ENCODE peak calls at places on chromosomes 4 and X, in four cellular contexts. Q is AG20443; L is HepG2; C is stimulated activated CD8-positive, alpha-beta memory T cell treated with anti-CD3 and anti-CD28 coated beads, Interleukin-15, amount 100 ng/mL, for 4 hours. Y is an unnamed sample.

GRCh38 chrX:150446995-150447394 is 83.9 kb downstream of the MAMLD1 start:
- DNase-seq in Q (no peak), C (no peak), L (no peak), Y (no peak)

GRCh38 chrX:9378980-9379696 is 85.7 kb upstream of the TBL1X start:
- DNase-seq in L (no peak), C (no peak), Q (peak), Y (no peak)

GRCh38 chrX:124736553-124737240 is 390.3 kb downstream of the SH2D1A start:
- DNase-seq in Q (no peak), C (peak), L (no peak), Y (no peak)

GRCh38 chrX:110341189-110342035 is 17.2 kb upstream of the RTL9 start:
- DNase-seq in C (no peak), L (no peak), Q (peak), Y (peak)

GRCh38 chr4:142474398-142475087 is 371.6 kb downstream of the INPP4B start:
- DNase-seq in Q (peak), C (no peak), L (no peak), Y (no peak)

GRCh38 chr4:143728171-143728570 is 27.7 kb upstream of the FREM3 start:
- DNase-seq in C (no peak), L (no peak), Q (peak), Y (peak)

GRCh38 chrX:48864210-48864609 is 28.8 kb upstream of the PCSK1N start:
- DNase-seq in C (no peak), L (peak), Q (no peak), Y (peak)

GRCh38 chr4:82282875-82283274 is 90.9 kb downstream of the HNRNPD start:
- DNase-seq in L (peak), C (no peak), Q (no peak), Y (no peak)

GRCh38 chr4:176883108-176883550 is 90.4 kb upstream of the VEGFC start:
- DNase-seq in L (no peak), C (no peak), Q (no peak), Y (no peak)

GRCh38 chrX:129980043-129980442 is 2.4 kb upstream of the BCORL1 start:
- DNase-seq in Q (no peak), C (no peak), L (no peak), Y (no peak)